ENCODE peak calls at places on chromosome 13, in eight cellular contexts. One of them, this sample, is unnamed.

GRCh38 chr13:69199664-69200063 is 908.0 kb upstream of the ATXN8OS start:
- DNase-seq in NK-92 treated with Interleukin-12 subunit alpha and Interleukin-12 subunit beta, amount 100 ng/mL, for 24 hours: no peak
- DNase-seq in amniotic stem cell: no peak
- DNase-seq in activated CD4-positive, alpha-beta T cell treated with anti-CD3 and anti-CD28 coated beads for 48 hours: no peak
- DNase-seq in iPS-NIHi11: no peak
- DNase-seq in hepatocyte: no peak
- DNase-seq in iris pigment epithelial cell: no peak
- DNase-seq in sciatic nerve: no peak
- DNase-seq in this sample: no peak

GRCh38 chr13:46726347-46726746 is 70.6 kb downstream of the ESD start:
- DNase-seq in activated CD4-positive, alpha-beta T cell treated with anti-CD3 and anti-CD28 coated beads for 48 hours: no peak
- DNase-seq in iPS-NIHi11: no peak
- DNase-seq in hepatocyte: no peak
- DNase-seq in amniotic stem cell: no peak
- DNase-seq in sciatic nerve: no peak
- DNase-seq in iris pigment epithelial cell: no peak
- DNase-seq in NK-92 treated with Interleukin-12 subunit alpha and Interleukin-12 subunit beta, amount 100 ng/mL, for 24 hours: peak; percentile 36
- DNase-seq in this sample: no peak

GRCh38 chr13:38657191-38657590 is 29.7 kb upstream of the FREM2 start:
- DNase-seq in NK-92 treated with Interleukin-12 subunit alpha and Interleukin-12 subunit beta, amount 100 ng/mL, for 24 hours: no peak
- DNase-seq in activated CD4-positive, alpha-beta T cell treated with anti-CD3 and anti-CD28 coated beads for 48 hours: no peak
- DNase-seq in sciatic nerve: no peak
- DNase-seq in iris pigment epithelial cell: peak; percentile 54
- DNase-seq in iPS-NIHi11: no peak
- DNase-seq in amniotic stem cell: no peak
- DNase-seq in hepatocyte: no peak
- DNase-seq in this sample: no peak

GRCh38 chr13:73825143-73825542 is 309.1 kb downstream of the KLF12 start:
- DNase-seq in amniotic stem cell: no peak
- DNase-seq in sciatic nerve: no peak
- DNase-seq in iris pigment epithelial cell: no peak
- DNase-seq in hepatocyte: no peak
- DNase-seq in NK-92 treated with Interleukin-12 subunit alpha and Interleukin-12 subunit beta, amount 100 ng/mL, for 24 hours: no peak
- DNase-seq in activated CD4-positive, alpha-beta T cell treated with anti-CD3 and anti-CD28 coated beads for 48 hours: no peak
- DNase-seq in iPS-NIHi11: no peak
- DNase-seq in this sample: no peak

GRCh38 chr13:32031815-32032345 is 306 bp downstream of the FRY start:
- DNase-seq in amniotic stem cell: no peak
- DNase-seq in sciatic nerve: no peak
- DNase-seq in activated CD4-positive, alpha-beta T cell treated with anti-CD3 and anti-CD28 coated beads for 48 hours: no peak
- DNase-seq in hepatocyte: no peak
- DNase-seq in NK-92 treated with Interleukin-12 subunit alpha and Interleukin-12 subunit beta, amount 100 ng/mL, for 24 hours: no peak
- DNase-seq in iPS-NIHi11: no peak
- DNase-seq in iris pigment epithelial cell: peak; percentile 32
- DNase-seq in this sample: no peak

GRCh38 chr13:51534075-51534817 is 50.0 kb upstream of the WDFY2 start:
- DNase-seq in NK-92 treated with Interleukin-12 subunit alpha and Interleukin-12 subunit beta, amount 100 ng/mL, for 24 hours: no peak
- DNase-seq in amniotic stem cell: no peak
- DNase-seq in sciatic nerve: no peak
- DNase-seq in activated CD4-positive, alpha-beta T cell treated with anti-CD3 and anti-CD28 coated beads for 48 hours: peak; percentile 34
- DNase-seq in iris pigment epithelial cell: peak; percentile 44
- DNase-seq in iPS-NIHi11: no peak
- DNase-seq in hepatocyte: no peak
- DNase-seq in this sample: no peak

GRCh38 chr13:97434417-97435296 is 688 bp downstream of the RAP2A start:
- DNase-seq in NK-92 treated with Interleukin-12 subunit alpha and Interleukin-12 subunit beta, amount 100 ng/mL, for 24 hours: peak; percentile 54
- DNase-seq in iPS-NIHi11: no peak
- DNase-seq in sciatic nerve: peak; percentile 72
- DNase-seq in activated CD4-positive, alpha-beta T cell treated with anti-CD3 and anti-CD28 coated beads for 48 hours: peak; percentile 44
- DNase-seq in iris pigment epithelial cell: peak; percentile 39
- DNase-seq in hepatocyte: no peak
- DNase-seq in amniotic stem cell: no peak
- DNase-seq in this sample: no peak

GRCh38 chr13:31200636-31200970 is 828 bp downstream of the B3GLCT start:
- DNase-seq in iPS-NIHi11: no peak
- DNase-seq in sciatic nerve: peak; percentile 73
- DNase-seq in iris pigment epithelial cell: peak; percentile 20
- DNase-seq in amniotic stem cell: no peak
- DNase-seq in hepatocyte: peak; percentile 75
- DNase-seq in NK-92 treated with Interleukin-12 subunit alpha and Interleukin-12 subunit beta, amount 100 ng/mL, for 24 hours: no peak
- DNase-seq in activated CD4-positive, alpha-beta T cell treated with anti-CD3 and anti-CD28 coated beads for 48 hours: peak; percentile 46
- DNase-seq in this sample: no peak

GRCh38 chr13:20968745-20969144 is 66.2 kb upstream of the XPO4 start:
- DNase-seq in NK-92 treated with Interleukin-12 subunit alpha and Interleukin-12 subunit beta, amount 100 ng/mL, for 24 hours: no peak
- DNase-seq in hepatocyte: no peak
- DNase-seq in amniotic stem cell: no peak
- DNase-seq in iPS-NIHi11: no peak
- DNase-seq in sciatic nerve: no peak
- DNase-seq in activated CD4-positive, alpha-beta T cell treated with anti-CD3 and anti-CD28 coated beads for 48 hours: no peak
- DNase-seq in iris pigment epithelial cell: no peak
- DNase-seq in this sample: no peak

GRCh38 chr13:50731400-50731799 is 112.1 kb downstream of the DLEU7 start:
- DNase-seq in iPS-NIHi11: no peak
- DNase-seq in hepatocyte: no peak
- DNase-seq in activated CD4-positive, alpha-beta T cell treated with anti-CD3 and anti-CD28 coated beads for 48 hours: no peak
- DNase-seq in amniotic stem cell: peak; percentile 12
- DNase-seq in NK-92 treated with Interleukin-12 subunit alpha and Interleukin-12 subunit beta, amount 100 ng/mL, for 24 hours: no peak
- DNase-seq in iris pigment epithelial cell: peak; percentile 90
- DNase-seq in sciatic nerve: no peak
- DNase-seq in this sample: peak; percentile 41

GRCh38 chr13:36251528-36251927 is 37.2 kb upstream of the SOHLH2 start:
- DNase-seq in iris pigment epithelial cell: peak; percentile 20
- DNase-seq in amniotic stem cell: no peak
- DNase-seq in activated CD4-positive, alpha-beta T cell treated with anti-CD3 and anti-CD28 coated beads for 48 hours: no peak
- DNase-seq in hepatocyte: no peak
- DNase-seq in NK-92 treated with Interleukin-12 subunit alpha and Interleukin-12 subunit beta, amount 100 ng/mL, for 24 hours: no peak
- DNase-seq in iPS-NIHi11: no peak
- DNase-seq in sciatic nerve: no peak
- DNase-seq in this sample: peak; percentile 4

GRCh38 chr13:113129921-113130750 is 7.5 kb downstream of the F10 start:
- DNase-seq in iris pigment epithelial cell: no peak
- DNase-seq in NK-92 treated with Interleukin-12 subunit alpha and Interleukin-12 subunit beta, amount 100 ng/mL, for 24 hours: no peak
- DNase-seq in amniotic stem cell: no peak
- DNase-seq in iPS-NIHi11: no peak
- DNase-seq in sciatic nerve: peak; percentile 58
- DNase-seq in activated CD4-positive, alpha-beta T cell treated with anti-CD3 and anti-CD28 coated beads for 48 hours: peak; percentile 66
- DNase-seq in hepatocyte: no peak
- DNase-seq in this sample: no peak

GRCh38 chr13:21216332-21216731 is 39.9 kb downstream of the MRPL57 start:
- DNase-seq in iPS-NIHi11: no peak
- DNase-seq in amniotic stem cell: no peak
- DNase-seq in NK-92 treated with Interleukin-12 subunit alpha and Interleukin-12 subunit beta, amount 100 ng/mL, for 24 hours: no peak
- DNase-seq in hepatocyte: no peak
- DNase-seq in activated CD4-positive, alpha-beta T cell treated with anti-CD3 and anti-CD28 coated beads for 48 hours: no peak
- DNase-seq in iris pigment epithelial cell: no peak
- DNase-seq in sciatic nerve: no peak
- DNase-seq in this sample: no peak

GRCh38 chr13:31201341-31202024 is 1.7 kb downstream of the B3GLCT start:
- DNase-seq in activated CD4-positive, alpha-beta T cell treated with anti-CD3 and anti-CD28 coated beads for 48 hours: no peak
- DNase-seq in iris pigment epithelial cell: peak; percentile 35
- DNase-seq in sciatic nerve: no peak
- DNase-seq in NK-92 treated with Interleukin-12 subunit alpha and Interleukin-12 subunit beta, amount 100 ng/mL, for 24 hours: no peak
- DNase-seq in amniotic stem cell: no peak
- DNase-seq in iPS-NIHi11: no peak
- DNase-seq in hepatocyte: no peak
- DNase-seq in this sample: no peak

GRCh38 chr13:20993661-20994440 is 67.5 kb downstream of the LATS2 start:
- DNase-seq in NK-92 treated with Interleukin-12 subunit alpha and Interleukin-12 subunit beta, amount 100 ng/mL, for 24 hours: no peak
- DNase-seq in activated CD4-positive, alpha-beta T cell treated with anti-CD3 and anti-CD28 coated beads for 48 hours: no peak
- DNase-seq in iPS-NIHi11: no peak
- DNase-seq in sciatic nerve: peak; percentile 50
- DNase-seq in hepatocyte: no peak
- DNase-seq in amniotic stem cell: no peak
- DNase-seq in iris pigment epithelial cell: peak; percentile 90
- DNase-seq in this sample: no peak

GRCh38 chr13:97567510-97568243 is 133.7 kb downstream of the RAP2A start:
- DNase-seq in iPS-NIHi11: peak; percentile 62
- DNase-seq in sciatic nerve: no peak
- DNase-seq in NK-92 treated with Interleukin-12 subunit alpha and Interleukin-12 subunit beta, amount 100 ng/mL, for 24 hours: no peak
- DNase-seq in activated CD4-positive, alpha-beta T cell treated with anti-CD3 and anti-CD28 coated beads for 48 hours: no peak
- DNase-seq in iris pigment epithelial cell: peak; percentile 35
- DNase-seq in amniotic stem cell: no peak
- DNase-seq in hepatocyte: peak; percentile 80
- DNase-seq in this sample: peak; percentile 50

GRCh38 chr13:37884674-37885073 is 15.1 kb upstream of the TRPC4 start:
- DNase-seq in activated CD4-positive, alpha-beta T cell treated with anti-CD3 and anti-CD28 coated beads for 48 hours: no peak
- DNase-seq in iPS-NIHi11: no peak
- DNase-seq in hepatocyte: no peak
- DNase-seq in NK-92 treated with Interleukin-12 subunit alpha and Interleukin-12 subunit beta, amount 100 ng/mL, for 24 hours: no peak
- DNase-seq in sciatic nerve: no peak
- DNase-seq in amniotic stem cell: no peak
- DNase-seq in iris pigment epithelial cell: no peak
- DNase-seq in this sample: peak; percentile 33

GRCh38 chr13:37074703-37075102 is 15.2 kb upstream of the SUPT20H start:
- DNase-seq in activated CD4-positive, alpha-beta T cell treated with anti-CD3 and anti-CD28 coated beads for 48 hours: no peak
- DNase-seq in NK-92 treated with Interleukin-12 subunit alpha and Interleukin-12 subunit beta, amount 100 ng/mL, for 24 hours: no peak
- DNase-seq in iPS-NIHi11: no peak
- DNase-seq in sciatic nerve: no peak
- DNase-seq in hepatocyte: peak; percentile 32
- DNase-seq in iris pigment epithelial cell: peak; percentile 47
- DNase-seq in amniotic stem cell: peak; percentile 16
- DNase-seq in this sample: no peak

GRCh38 chr13:45341799-45342584 is 1.0 kb upstream of the TPT1 start:
- DNase-seq in sciatic nerve: no peak
- DNase-seq in amniotic stem cell: no peak
- DNase-seq in activated CD4-positive, alpha-beta T cell treated with anti-CD3 and anti-CD28 coated beads for 48 hours: no peak
- DNase-seq in iPS-NIHi11: no peak
- DNase-seq in iris pigment epithelial cell: peak; percentile 54
- DNase-seq in hepatocyte: no peak
- DNase-seq in NK-92 treated with Interleukin-12 subunit alpha and Interleukin-12 subunit beta, amount 100 ng/mL, for 24 hours: no peak
- DNase-seq in this sample: no peak

GRCh38 chr13:37383066-37383465 is 215.5 kb downstream of the POSTN start:
- DNase-seq in iris pigment epithelial cell: peak; percentile 33
- DNase-seq in sciatic nerve: no peak
- DNase-seq in hepatocyte: no peak
- DNase-seq in NK-92 treated with Interleukin-12 subunit alpha and Interleukin-12 subunit beta, amount 100 ng/mL, for 24 hours: no peak
- DNase-seq in activated CD4-positive, alpha-beta T cell treated with anti-CD3 and anti-CD28 coated beads for 48 hours: no peak
- DNase-seq in amniotic stem cell: no peak
- DNase-seq in iPS-NIHi11: no peak
- DNase-seq in this sample: no peak

GRCh38 chr13:51683537-51684050 is 99.3 kb downstream of the WDFY2 start:
- DNase-seq in NK-92 treated with Interleukin-12 subunit alpha and Interleukin-12 subunit beta, amount 100 ng/mL, for 24 hours: no peak
- DNase-seq in iPS-NIHi11: no peak
- DNase-seq in activated CD4-positive, alpha-beta T cell treated with anti-CD3 and anti-CD28 coated beads for 48 hours: no peak
- DNase-seq in iris pigment epithelial cell: no peak
- DNase-seq in sciatic nerve: no peak
- DNase-seq in hepatocyte: no peak
- DNase-seq in amniotic stem cell: no peak
- DNase-seq in this sample: no peak

GRCh38 chr13:76148374-76148773 is 512.2 kb downstream of the LMO7 start:
- DNase-seq in iris pigment epithelial cell: no peak
- DNase-seq in activated CD4-positive, alpha-beta T cell treated with anti-CD3 and anti-CD28 coated beads for 48 hours: no peak
- DNase-seq in amniotic stem cell: no peak
- DNase-seq in hepatocyte: no peak
- DNase-seq in sciatic nerve: no peak
- DNase-seq in iPS-NIHi11: no peak
- DNase-seq in NK-92 treated with Interleukin-12 subunit alpha and Interleukin-12 subunit beta, amount 100 ng/mL, for 24 hours: no peak
- DNase-seq in this sample: no peak

GRCh38 chr13:40433577-40433976 is 232.9 kb downstream of the FOXO1 start:
- DNase-seq in sciatic nerve: no peak
- DNase-seq in NK-92 treated with Interleukin-12 subunit alpha and Interleukin-12 subunit beta, amount 100 ng/mL, for 24 hours: no peak
- DNase-seq in iPS-NIHi11: no peak
- DNase-seq in amniotic stem cell: no peak
- DNase-seq in activated CD4-positive, alpha-beta T cell treated with anti-CD3 and anti-CD28 coated beads for 48 hours: peak; percentile 31
- DNase-seq in iris pigment epithelial cell: no peak
- DNase-seq in hepatocyte: no peak
- DNase-seq in this sample: no peak

GRCh38 chr13:80214521-80214941 is 126.4 kb downstream of the SPRY2 start:
- DNase-seq in NK-92 treated with Interleukin-12 subunit alpha and Interleukin-12 subunit beta, amount 100 ng/mL, for 24 hours: no peak
- DNase-seq in sciatic nerve: no peak
- DNase-seq in iris pigment epithelial cell: peak; percentile 63
- DNase-seq in hepatocyte: peak; percentile 11
- DNase-seq in iPS-NIHi11: peak; percentile 46
- DNase-seq in activated CD4-positive, alpha-beta T cell treated with anti-CD3 and anti-CD28 coated beads for 48 hours: no peak
- DNase-seq in amniotic stem cell: no peak
- DNase-seq in this sample: no peak

GRCh38 chr13:79880820-79881219 is 399.9 kb downstream of the NDFIP2 start:
- DNase-seq in amniotic stem cell: no peak
- DNase-seq in iPS-NIHi11: no peak
- DNase-seq in iris pigment epithelial cell: peak; percentile 91
- DNase-seq in activated CD4-positive, alpha-beta T cell treated with anti-CD3 and anti-CD28 coated beads for 48 hours: no peak
- DNase-seq in hepatocyte: no peak
- DNase-seq in NK-92 treated with Interleukin-12 subunit alpha and Interleukin-12 subunit beta, amount 100 ng/mL, for 24 hours: no peak
- DNase-seq in sciatic nerve: no peak
- DNase-seq in this sample: no peak

GRCh38 chr13:24282256-24282655 is 27.1 kb upstream of the C1QTNF9 start:
- DNase-seq in sciatic nerve: no peak
- DNase-seq in activated CD4-positive, alpha-beta T cell treated with anti-CD3 and anti-CD28 coated beads for 48 hours: no peak
- DNase-seq in hepatocyte: no peak
- DNase-seq in iPS-NIHi11: no peak
- DNase-seq in iris pigment epithelial cell: no peak
- DNase-seq in amniotic stem cell: no peak
- DNase-seq in NK-92 treated with Interleukin-12 subunit alpha and Interleukin-12 subunit beta, amount 100 ng/mL, for 24 hours: no peak
- DNase-seq in this sample: no peak

GRCh38 chr13:39768962-39769361 is 113.5 kb downstream of the COG6 start:
- DNase-seq in hepatocyte: no peak
- DNase-seq in iris pigment epithelial cell: no peak
- DNase-seq in iPS-NIHi11: no peak
- DNase-seq in amniotic stem cell: no peak
- DNase-seq in sciatic nerve: no peak
- DNase-seq in NK-92 treated with Interleukin-12 subunit alpha and Interleukin-12 subunit beta, amount 100 ng/mL, for 24 hours: no peak
- DNase-seq in activated CD4-positive, alpha-beta T cell treated with anti-CD3 and anti-CD28 coated beads for 48 hours: no peak
- DNase-seq in this sample: no peak

GRCh38 chr13:44470623-44471562 is 97.3 kb downstream of the SERP2 start:
- DNase-seq in activated CD4-positive, alpha-beta T cell treated with anti-CD3 and anti-CD28 coated beads for 48 hours: no peak
- DNase-seq in sciatic nerve: no peak
- DNase-seq in NK-92 treated with Interleukin-12 subunit alpha and Interleukin-12 subunit beta, amount 100 ng/mL, for 24 hours: no peak
- DNase-seq in hepatocyte: peak; percentile 41
- DNase-seq in iris pigment epithelial cell: peak; percentile 22
- DNase-seq in amniotic stem cell: peak; percentile 12
- DNase-seq in iPS-NIHi11: no peak
- DNase-seq in this sample: no peak

GRCh38 chr13:32211788-32212187 is 103.4 kb downstream of the ZAR1L start:
- DNase-seq in hepatocyte: peak; percentile 18
- DNase-seq in amniotic stem cell: no peak
- DNase-seq in iPS-NIHi11: no peak
- DNase-seq in iris pigment epithelial cell: peak; percentile 94
- DNase-seq in sciatic nerve: no peak
- DNase-seq in activated CD4-positive, alpha-beta T cell treated with anti-CD3 and anti-CD28 coated beads for 48 hours: no peak
- DNase-seq in NK-92 treated with Interleukin-12 subunit alpha and Interleukin-12 subunit beta, amount 100 ng/mL, for 24 hours: no peak
- DNase-seq in this sample: no peak